ENCODE peak calls at places on chromosomes 3 and 15, in nine cellular contexts. S is NCI-H1092 treated with DMSO at 0.1 percent for 48 hours, X is epithelial cell of prostate, L is NCI-H774, K is NCI-H345, F is HEK293T, J is germinal center, R is globus pallidus, G is NCI-H1105. A is an unnamed sample.
A peak's percentile ranks its signal among the peaks of the same experiment; 100 is the strongest.

GRCh38 chr15:73110246-73110645 is 58.0 kb downstream of the NEO1 start:
- DNase-seq in F (no peak), S (no peak), G (no peak), R (no peak), L (no peak), J (no peak), K (no peak), X (no peak), A (no peak)

GRCh38 chr15:66070220-66070934 is 183.2 kb downstream of the MEGF11 start:
- DNase-seq in J (no peak), L (no peak), S (no peak), X (no peak), K (no peak), R (no peak), G (no peak), F (no peak), A (no peak)

GRCh38 chr3:155640098-155640497 is 104.8 kb downstream of the PLCH1 start:
- DNase-seq in G (no peak), F (no peak), X (no peak), K (no peak), J (no peak), L (no peak), R (no peak), S (no peak), A (no peak)

GRCh38 chr15:85689729-85690128 is 105.0 kb downstream of the KLHL25 start:
- DNase-seq in J (peak; percentile 44), F (no peak), G (no peak), X (no peak), K (no peak), R (peak; percentile 60), S (no peak), L (no peak), A (no peak)

GRCh38 chr3:67923796-67924195 is 269.4 kb upstream of the SUCLG2 start:
- DNase-seq in R (no peak), X (no peak), K (no peak), L (no peak), F (no peak), J (no peak), S (no peak), G (no peak), A (no peak)

GRCh38 chr15:83999396-84000120 is 236.0 kb upstream of the GOLGA6L4 start:
- DNase-seq in S (no peak), F (no peak), R (no peak), K (no peak), X (peak; percentile 22), L (no peak), J (no peak), G (no peak), A (no peak)

GRCh38 chr15:69410290-69410874 is 3.8 kb upstream of the KIF23 start:
- DNase-seq in K (peak; percentile 12), L (peak; percentile 28), R (no peak), F (no peak), G (peak; percentile 36), J (peak; percentile 40), X (peak; percentile 51), S (peak; percentile 29), A (no peak)

GRCh38 chr3:43038010-43038409 is 58.9 kb downstream of the GASK1A start:
- DNase-seq in X (no peak), R (no peak), L (no peak), J (no peak), S (no peak), F (no peak), G (no peak), K (no peak), A (no peak)

GRCh38 chr3:153372326-153372725 is 210.3 kb downstream of the RAP2B start:
- DNase-seq in L (no peak), G (no peak), K (no peak), F (no peak), X (peak; percentile 26), J (no peak), S (no peak), R (no peak), A (no peak)

GRCh38 chr3:9884555-9885165 is 4.6 kb upstream of the CIDEC start:
- DNase-seq in X (peak; percentile 61), K (no peak), J (no peak), L (no peak), R (no peak), G (no peak), F (no peak), S (no peak), A (no peak)

GRCh38 chr15:67067161-67067853 is 1.9 kb downstream of the SMAD3 start:
- DNase-seq in K (no peak), G (no peak), F (no peak), S (no peak), L (no peak), J (no peak), R (no peak), X (no peak), A (no peak)

GRCh38 chr3:98021821-98022220 is 13.3 kb downstream of the GABRR3 start:
- DNase-seq in L (no peak), K (no peak), X (no peak), F (no peak), R (no peak), S (no peak), G (no peak), J (no peak), A (no peak)

GRCh38 chr3:11705049-11705448 is 61.3 kb upstream of the VGLL4 start:
- DNase-seq in K (no peak), X (no peak), S (no peak), F (no peak), J (no peak), L (no peak), R (no peak), G (no peak), A (no peak)